ENCODE peak calls at places on chromosomes 13 and 19, in four cellular contexts. P is lower lobe of right lung, T is fibroblast of the aortic adventitia, L is progenitor cell of endocrine pancreas. Q is an unnamed sample.

GRCh38 chr19:55091955-55092354 is 16.3 kb downstream of the EPS8L1 start:
- DNase-seq in P (no peak), T (no peak), L (no peak), Q (no peak)

GRCh38 chr19:40191836-40192646 is 815 bp downstream of the MAP3K10 start:
- DNase-seq in P (peak), T (peak), L (peak), Q (peak)

GRCh38 chr13:73190477-73190876 is 131.7 kb downstream of the KLF5 start:
- DNase-seq in P (no peak), T (no peak), L (no peak), Q (no peak)

GRCh38 chr13:40665754-40666057 is 735 bp downstream of the FOXO1 start:
- DNase-seq in P (no peak), T (no peak), L (no peak), Q (peak)

GRCh38 chr13:67792151-67792665 is 562.1 kb upstream of the PCDH9 start:
- DNase-seq in P (no peak), T (no peak), L (no peak), Q (no peak)

GRCh38 chr13:110616103-110617101 is 1.1 kb downstream of the NAXD start:
- DNase-seq in P (no peak), T (peak), L (no peak), Q (peak)

GRCh38 chr19:5652261-5652660 is 28.1 kb downstream of the MICOS13 start:
- DNase-seq in P (peak), T (no peak), L (no peak), Q (no peak)

GRCh38 chr19:46903458-46903857 is 42.7 kb downstream of the ARHGAP35 start:
- DNase-seq in P (no peak), T (peak), L (no peak), Q (no peak)

GRCh38 chr13:66348745-66349720 is 881.1 kb downstream of the PCDH9 start:
- DNase-seq in P (no peak), T (peak), L (no peak), Q (no peak)

GRCh38 chr19:33620611-33621010 is 1.1 kb upstream of the CHST8 start:
- DNase-seq in P (no peak), T (no peak), L (no peak), Q (no peak)

GRCh38 chr19:49809155-49809986 is 3.7 kb downstream of the FUZ start:
- DNase-seq in P (peak), T (peak), L (peak), Q (peak)

GRCh38 chr19:4803736-4804695 is 12.5 kb downstream of the FEM1A start:
- DNase-seq in P (peak), T (peak), L (peak), Q (peak)

GRCh38 chr13:25980255-25980654 is 71.6 kb downstream of the SHISA2 start:
- DNase-seq in P (no peak), T (no peak), L (no peak), Q (no peak)

GRCh38 chr13:19591864-19592263 is 30.5 kb upstream of the TPTE2 start:
- DNase-seq in P (no peak), T (no peak), L (no peak), Q (no peak)

GRCh38 chr19:54608205-54608604 is 14.8 kb downstream of the LILRA1 start:
- DNase-seq in P (no peak), T (no peak), L (no peak), Q (no peak)

GRCh38 chr19:58399903-58400637 is 4.6 kb downstream of the RNF225 start:
- DNase-seq in P (no peak), T (no peak), L (no peak), Q (no peak)

GRCh38 chr19:1445932-1446712 is 3.8 kb upstream of the APC2 start:
- DNase-seq in P (no peak), T (no peak), L (no peak), Q (peak)

GRCh38 chr13:109914111-109914510 is 127.7 kb upstream of the IRS2 start:
- DNase-seq in P (no peak), T (no peak), L (no peak), Q (no peak)

GRCh38 chr13:93861818-93862217 is 617.7 kb downstream of the DCT start:
- DNase-seq in P (no peak), T (peak), L (no peak), Q (no peak)

GRCh38 chr13:111949311-111949710 is 117.6 kb upstream of the SOX1 start:
- DNase-seq in P (no peak), T (no peak), L (no peak), Q (no peak)

GRCh38 chr13:25247345-25247744 is 39.9 kb downstream of the MTMR6 start:
- DNase-seq in P (no peak), T (no peak), L (no peak), Q (no peak)

GRCh38 chr13:28718186-28718537 is 608 bp downstream of the SLC46A3 start:
- DNase-seq in P (no peak), T (peak), L (no peak), Q (peak)

GRCh38 chr19:14674764-14675163 is at the start of gene ADGRE3:
- DNase-seq in P (no peak), T (peak), L (no peak), Q (no peak)

GRCh38 chr13:25018729-25019115 is 77.2 kb upstream of the PABPC3 start:
- DNase-seq in P (no peak), T (no peak), L (no peak), Q (no peak)

GRCh38 chr13:50345804-50346203 is 330.6 kb downstream of the KCNRG start:
- DNase-seq in P (no peak), T (no peak), L (no peak), Q (no peak)

GRCh38 chr19:33868821-33869412 is 72.2 kb downstream of the KCTD15 start:
- DNase-seq in P (no peak), T (peak), L (no peak), Q (no peak)

GRCh38 chr19:40805258-40805868 is 6.4 kb downstream of the EGLN2 start:
- DNase-seq in P (no peak), T (no peak), L (no peak), Q (no peak)

GRCh38 chr19:6260912-6261636 is 18.7 kb downstream of the MLLT1 start:
- DNase-seq in P (no peak), T (no peak), L (no peak), Q (no peak)

GRCh38 chr19:45345506-45345860 is 4.9 kb downstream of the KLC3 start:
- DNase-seq in P (no peak), T (no peak), L (no peak), Q (no peak)

GRCh38 chr13:110012102-110012739 is 225.8 kb upstream of the IRS2 start:
- DNase-seq in P (no peak), T (peak), L (no peak), Q (no peak)

GRCh38 chr19:48571378-48572162 is 19.6 kb downstream of the SULT2B1 start:
- DNase-seq in P (peak), T (no peak), L (no peak), Q (no peak)

GRCh38 chr13:101258071-101258470 is 158.2 kb downstream of the NALCN start:
- DNase-seq in P (no peak), T (peak), L (no peak), Q (peak)

GRCh38 chr19:49913720-49914119 is 15.3 kb upstream of the ATF5 start:
- DNase-seq in P (no peak), T (no peak), L (no peak), Q (no peak)

GRCh38 chr19:58476498-58477015 is 405 bp downstream of the ZNF446 start:
- DNase-seq in P (no peak), T (peak), L (no peak), Q (no peak)

GRCh38 chr13:35838356-35838755 is 292.8 kb downstream of the DCLK1 start:
- DNase-seq in P (no peak), T (peak), L (no peak), Q (no peak)

GRCh38 chr13:32354040-32354439 is 38.7 kb downstream of the BRCA2 start:
- DNase-seq in P (no peak), T (no peak), L (no peak), Q (peak)

GRCh38 chr13:92172191-92172590 is 773.8 kb downstream of the GPC5 start:
- DNase-seq in P (no peak), T (no peak), L (no peak), Q (no peak)

GRCh38 chr13:92173254-92173653 is 774.8 kb downstream of the GPC5 start:
- DNase-seq in P (no peak), T (no peak), L (no peak), Q (no peak)

DNA sequence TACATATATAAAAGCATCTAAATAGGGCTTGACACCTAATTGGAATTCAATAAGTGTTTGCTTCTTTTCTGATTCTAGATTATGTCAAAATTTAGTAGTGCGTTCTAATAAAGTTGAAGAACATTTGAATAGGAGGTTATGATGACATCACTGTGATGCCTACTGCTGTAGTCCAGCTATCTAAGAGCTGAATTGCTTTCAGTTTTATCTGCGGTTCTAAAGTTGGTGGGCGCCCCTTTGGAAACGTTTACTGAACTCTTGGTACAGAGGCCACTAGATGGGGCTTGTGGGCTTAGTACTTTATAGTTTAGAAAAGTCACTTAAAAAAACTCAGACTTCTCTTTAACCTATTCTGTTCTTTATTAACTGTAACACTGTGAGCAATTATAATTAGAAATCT is 776.9 kb downstream of the GPC5 start:
- DNase-seq in P (no peak), T (peak), L (no peak), Q (peak)
- TF ChIP-seq CTCF in P (peak), T (peak), L (peak), Q (no peak)

GRCh38 chr13:43787998-43788397 is 1.2 kb upstream of the ENOX1 start:
- DNase-seq in P (no peak), T (peak), L (no peak), Q (peak)
- TF ChIP-seq CTCF in P (peak), T (peak), L (no peak), Q (peak)

GRCh38 chr19:17389957-17390664 is 3.9 kb downstream of the CCDC194 start:
- DNase-seq in P (no peak), T (no peak), L (no peak), Q (no peak)
- TF ChIP-seq CTCF in P (no peak), T (no peak), L (peak), Q (no peak)

GRCh38 chr19:10295305-10295846 is 5.6 kb downstream of the ICAM5 start:
- DNase-seq in P (peak), T (no peak), L (no peak), Q (peak)
- TF ChIP-seq CTCF in P (peak), T (peak), L (peak), Q (no peak)

DNA sequence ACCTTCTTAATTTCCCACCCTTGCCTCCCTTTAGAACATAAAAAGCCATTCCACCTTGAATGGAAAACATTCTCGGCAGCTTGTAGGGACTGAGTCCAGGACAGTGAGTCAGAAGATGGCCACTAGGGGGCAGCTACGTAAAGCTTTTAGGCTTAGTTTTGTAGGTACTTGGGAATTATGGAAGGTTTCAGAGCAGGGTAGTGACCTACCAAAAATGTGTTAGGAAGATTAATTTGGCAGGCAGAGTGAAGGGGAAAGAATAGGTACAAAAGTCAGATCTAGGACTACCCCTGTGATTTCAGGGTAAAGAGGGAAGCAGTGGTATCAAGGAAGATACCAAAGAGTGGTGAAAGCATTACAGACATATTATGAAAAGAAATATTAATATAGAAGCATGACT is 198.4 kb downstream of the NDFIP2 start:
- DNase-seq in P (peak), T (peak), L (peak), Q (peak)
- TF ChIP-seq CTCF in P (peak), T (peak), L (peak), Q (peak)

DNA sequence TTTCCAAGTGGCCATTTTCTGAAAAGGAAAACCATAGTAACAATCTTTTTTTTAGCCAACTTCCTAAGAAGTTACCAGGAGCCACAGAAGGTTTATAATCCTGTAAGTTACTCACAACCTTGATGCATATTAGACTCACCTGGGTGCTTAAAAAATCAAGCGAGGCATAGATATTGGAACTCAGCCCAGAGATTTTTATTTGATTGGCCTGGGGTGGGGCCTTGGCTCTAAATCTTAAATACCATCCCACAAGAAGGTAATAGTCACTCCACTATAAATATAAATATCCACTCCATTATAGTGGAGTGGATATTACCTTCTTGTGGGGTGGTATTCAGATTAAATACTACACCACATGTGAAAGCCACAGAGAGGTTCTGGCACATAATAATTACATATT is 429.6 kb downstream of the RFC3 start:
- DNase-seq in P (no peak), T (no peak), L (no peak), Q (no peak)
- TF ChIP-seq CTCF in P (no peak), T (no peak), L (no peak), Q (no peak)

GRCh38 chr13:107900775-107901174 is 314.6 kb downstream of the LIG4 start:
- DNase-seq in P (no peak), T (peak), L (no peak), Q (no peak)

GRCh38 chr13:107907065-107907464 is 308.3 kb downstream of the LIG4 start:
- DNase-seq in P (no peak), T (no peak), L (no peak), Q (no peak)

GRCh38 chr13:107901996-107902562 is 313.3 kb downstream of the LIG4 start:
- DNase-seq in P (no peak), T (no peak), L (no peak), Q (no peak)

GRCh38 chr13:107901230-107901629 is 314.1 kb downstream of the LIG4 start:
- DNase-seq in P (no peak), T (no peak), L (no peak), Q (no peak)

DNA sequence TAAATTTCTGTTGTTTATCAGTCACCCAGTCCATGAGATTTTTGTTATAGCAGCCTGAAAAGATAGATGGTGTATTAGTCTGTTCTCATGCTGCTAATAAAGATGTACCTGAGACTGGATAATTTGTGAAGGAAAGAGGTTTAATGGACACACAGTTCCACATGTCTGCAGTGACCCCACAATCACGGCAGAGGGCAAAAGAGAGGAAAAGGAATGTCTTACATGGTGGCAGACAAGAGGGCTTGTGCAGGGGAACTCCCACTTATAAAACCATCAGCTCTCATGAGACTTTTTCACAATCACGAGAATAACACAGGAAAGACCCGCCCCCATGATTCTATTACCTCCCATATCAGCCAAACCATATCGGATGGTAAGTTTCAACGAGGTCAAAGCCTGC is 309.2 kb downstream of the LIG4 start:
- DNase-seq in P (no peak), T (no peak), L (no peak), Q (no peak)
- TF ChIP-seq CTCF in P (no peak), T (no peak), L (no peak), Q (no peak)

GRCh38 chr19:37317403-37318209 is 53.3 kb upstream of the ZNF527 start:
- DNase-seq in P (peak), T (peak), L (peak), Q (peak)
- TF ChIP-seq CTCF in P (peak), T (peak), L (peak), Q (no peak)

Q was measured in GM20000.